ENCODE peak calls at places on chromosomes 5 and 9, in seven cellular contexts. C is neural progenitor cell, U is fibroblast of lung, V is hepatocyte, P is PC-9, G is GM23338, Z is DND-41. N is an unnamed sample.

GRCh38 chr5:150253416-150254208 is 36.0 kb downstream of the CAMK2A start:
- DNase-seq in C (no peak), U (no peak), V (no peak), P (no peak), G (peak), Z (peak), N (no peak)

GRCh38 chr5:83721878-83722779 is 1.5 kb upstream of the HAPLN1 start:
- DNase-seq in C (peak), U (peak), V (peak), P (no peak), G (peak), Z (no peak), N (peak)

GRCh38 chr9:104682642-104683041 is 11.7 kb upstream of the OR13D1 start:
- DNase-seq in C (peak), U (peak), V (peak), P (peak), G (peak), Z (no peak), N (peak)

GRCh38 chr9:13281356-13282016 is 2.0 kb upstream of the MPDZ start:
- DNase-seq in C (no peak), U (no peak), V (no peak), P (no peak), G (no peak), Z (no peak), N (no peak)

GRCh38 chr9:135050072-135050990 is 37.1 kb upstream of the OLFM1 start:
- DNase-seq in C (no peak), U (no peak), V (no peak), P (no peak), G (no peak), Z (no peak), N (no peak)

GRCh38 chr5:31124906-31125305 is 68.6 kb upstream of the CDH6 start:
- DNase-seq in C (no peak), U (no peak), V (no peak), P (no peak), G (no peak), Z (no peak), N (no peak)

GRCh38 chr9:98482248-98482647 is 226.5 kb downstream of the GABBR2 start:
- DNase-seq in C (no peak), U (no peak), V (no peak), P (no peak), G (no peak), Z (no peak), N (no peak)

GRCh38 chr9:69584746-69585145 is 87.4 kb downstream of the APBA1 start:
- DNase-seq in C (no peak), U (no peak), V (no peak), P (no peak), G (no peak), Z (no peak), N (no peak)

GRCh38 chr5:131773805-131774204 is 23.0 kb downstream of the FNIP1 start:
- DNase-seq in C (no peak), U (no peak), V (no peak), P (no peak), G (no peak), Z (no peak), N (no peak)

GRCh38 chr5:150404121-150404990 is 8.4 kb downstream of the CD74 start:
- DNase-seq in C (no peak), U (no peak), V (no peak), P (no peak), G (no peak), Z (no peak), N (no peak)

GRCh38 chr9:19485193-19485592 is 76.4 kb downstream of the ACER2 start:
- DNase-seq in C (no peak), U (no peak), V (no peak), P (no peak), G (no peak), Z (no peak), N (peak)

GRCh38 chr5:180338001-180338707 is 15.0 kb downstream of the GFPT2 start:
- DNase-seq in C (no peak), U (peak), V (no peak), P (no peak), G (no peak), Z (no peak), N (no peak)

GRCh38 chr9:31005086-31005665 is 1379.3 kb upstream of the ACO1 start:
- DNase-seq in C (no peak), U (no peak), V (no peak), P (no peak), G (no peak), Z (no peak), N (no peak)

GRCh38 chr5:179916523-179916922 is 8.8 kb upstream of the TBC1D9B start:
- DNase-seq in C (peak), U (no peak), V (no peak), P (no peak), G (peak), Z (no peak), N (no peak)

GRCh38 chr9:111731916-111732315 is 62.8 kb downstream of the SHOC1 start:
- DNase-seq in C (no peak), U (peak), V (no peak), P (no peak), G (no peak), Z (no peak), N (peak)

GRCh38 chr5:150065886-150066285 is 20.5 kb downstream of the CSF1R start:
- DNase-seq in C (no peak), U (no peak), V (no peak), P (no peak), G (no peak), Z (no peak), N (no peak)

GRCh38 chr9:30676642-30677041 is 1707.8 kb upstream of the ACO1 start:
- DNase-seq in C (no peak), U (no peak), V (no peak), P (no peak), G (no peak), Z (no peak), N (no peak)

GRCh38 chr5:111748304-111748763 is 8.7 kb downstream of the NREP start:
- DNase-seq in C (no peak), U (peak), V (no peak), P (no peak), G (no peak), Z (no peak), N (peak)

GRCh38 chr5:168837852-168838251 is 258.7 kb upstream of the PANK3 start:
- DNase-seq in C (no peak), U (no peak), V (no peak), P (no peak), G (no peak), Z (no peak), N (no peak)

GRCh38 chr5:43627028-43627427 is 24.0 kb downstream of the NNT start:
- DNase-seq in C (peak), U (peak), V (peak), P (peak), G (peak), Z (peak), N (peak)

GRCh38 chr5:168174376-168174775 is 117.1 kb upstream of the WWC1 start:
- DNase-seq in C (no peak), U (peak), V (peak), P (no peak), G (no peak), Z (no peak), N (no peak)

GRCh38 chr9:136728548-136729123 is 14.1 kb downstream of the LCN10 start:
- DNase-seq in C (peak), U (peak), V (no peak), P (no peak), G (peak), Z (no peak), N (peak)

GRCh38 chr5:142032747-142033631 is 20.2 kb upstream of the GNPDA1 start:
- DNase-seq in C (no peak), U (no peak), V (no peak), P (no peak), G (no peak), Z (no peak), N (no peak)

GRCh38 chr9:89247431-89248370 is 63.3 kb upstream of the CKS2 start:
- DNase-seq in C (peak), U (peak), V (peak), P (peak), G (peak), Z (no peak), N (peak)

GRCh38 chr5:1174122-1174936 is 27.1 kb upstream of the SLC6A19 start:
- DNase-seq in C (peak), U (peak), V (peak), P (peak), G (peak), Z (no peak), N (peak)

GRCh38 chr9:70639853-70640814 is 225.7 kb upstream of the KLF9 start:
- DNase-seq in C (peak), U (peak), V (peak), P (no peak), G (peak), Z (no peak), N (peak)

GRCh38 chr5:139383993-139384590 is 995 bp upstream of the SLC23A1 start:
- DNase-seq in C (no peak), U (no peak), V (no peak), P (no peak), G (no peak), Z (no peak), N (no peak)

GRCh38 chr9:133572821-133573361 is 36.3 kb downstream of the FAM163B start:
- DNase-seq in C (no peak), U (no peak), V (peak), P (no peak), G (no peak), Z (no peak), N (no peak)

GRCh38 chr5:172059661-172060100 is 53.2 kb upstream of the FBXW11 start:
- DNase-seq in C (peak), U (peak), V (no peak), P (no peak), G (peak), Z (peak), N (no peak)

GRCh38 chr9:128123451-128124080 is 4.0 kb downstream of the PTGES2 start:
- DNase-seq in C (no peak), U (no peak), V (no peak), P (no peak), G (no peak), Z (no peak), N (no peak)

GRCh38 chr5:147504001-147504400 is 5.9 kb downstream of the DPYSL3 start:
- DNase-seq in C (no peak), U (peak), V (peak), P (no peak), G (no peak), Z (no peak), N (no peak)

GRCh38 chr9:38689678-38690077 is 30.3 kb downstream of the FAM240B start:
- DNase-seq in C (peak), U (peak), V (peak), P (no peak), G (peak), Z (no peak), N (no peak)

GRCh38 chr9:3189113-3189861 is 336.5 kb downstream of the RFX3 start:
- DNase-seq in C (no peak), U (no peak), V (no peak), P (no peak), G (no peak), Z (no peak), N (no peak)

GRCh38 chr9:113307401-113307975 is 4.3 kb upstream of the RNF183 start:
- DNase-seq in C (no peak), U (no peak), V (no peak), P (no peak), G (no peak), Z (no peak), N (no peak)

GRCh38 chr5:174612686-174613085 is 111.7 kb upstream of the MSX2 start:
- DNase-seq in C (no peak), U (no peak), V (peak), P (no peak), G (no peak), Z (no peak), N (no peak)

GRCh38 chr5:100430268-100430900 is 104.8 kb upstream of the FAM174A start:
- DNase-seq in C (peak), U (peak), V (peak), P (no peak), G (peak), Z (peak), N (peak)
- TF ChIP-seq CTCF in C (peak), U (peak), V (peak), P (peak), G (peak), Z (peak), N (peak)

GRCh38 chr9:93949073-93949693 is 6.0 kb downstream of the BARX1 start:
- DNase-seq in C (peak), U (no peak), V (no peak), P (no peak), G (peak), Z (no peak), N (no peak)

GRCh38 chr9:93950619-93951601 is 4.2 kb downstream of the BARX1 start:
- DNase-seq in C (peak), U (peak), V (peak), P (no peak), G (peak), Z (no peak), N (peak)

GRCh38 chr9:93951655-93952118 is 3.5 kb downstream of the BARX1 start:
- DNase-seq in C (peak), U (no peak), V (no peak), P (no peak), G (peak), Z (no peak), N (no peak)

GRCh38 chr9:93948456-93949072 is 6.6 kb downstream of the BARX1 start:
- DNase-seq in C (peak), U (no peak), V (no peak), P (no peak), G (peak), Z (no peak), N (no peak)

GRCh38 chr9:93949694-93950449 is 5.3 kb downstream of the BARX1 start:
- DNase-seq in C (peak), U (no peak), V (no peak), P (no peak), G (peak), Z (no peak), N (peak)
- TF ChIP-seq EZH2 in C (peak), U (peak), V (peak), P (no peak), G (peak), Z (no peak), N (no peak)

GRCh38 chr5:126846344-126846743 is 69.4 kb downstream of the LMNB1 start:
- DNase-seq in C (no peak), U (peak), V (no peak), P (no peak), G (peak), Z (no peak), N (no peak)
- TF ChIP-seq CTCF in C (peak), U (peak), V (no peak), P (no peak), G (peak), Z (no peak), N (no peak)

DNA sequence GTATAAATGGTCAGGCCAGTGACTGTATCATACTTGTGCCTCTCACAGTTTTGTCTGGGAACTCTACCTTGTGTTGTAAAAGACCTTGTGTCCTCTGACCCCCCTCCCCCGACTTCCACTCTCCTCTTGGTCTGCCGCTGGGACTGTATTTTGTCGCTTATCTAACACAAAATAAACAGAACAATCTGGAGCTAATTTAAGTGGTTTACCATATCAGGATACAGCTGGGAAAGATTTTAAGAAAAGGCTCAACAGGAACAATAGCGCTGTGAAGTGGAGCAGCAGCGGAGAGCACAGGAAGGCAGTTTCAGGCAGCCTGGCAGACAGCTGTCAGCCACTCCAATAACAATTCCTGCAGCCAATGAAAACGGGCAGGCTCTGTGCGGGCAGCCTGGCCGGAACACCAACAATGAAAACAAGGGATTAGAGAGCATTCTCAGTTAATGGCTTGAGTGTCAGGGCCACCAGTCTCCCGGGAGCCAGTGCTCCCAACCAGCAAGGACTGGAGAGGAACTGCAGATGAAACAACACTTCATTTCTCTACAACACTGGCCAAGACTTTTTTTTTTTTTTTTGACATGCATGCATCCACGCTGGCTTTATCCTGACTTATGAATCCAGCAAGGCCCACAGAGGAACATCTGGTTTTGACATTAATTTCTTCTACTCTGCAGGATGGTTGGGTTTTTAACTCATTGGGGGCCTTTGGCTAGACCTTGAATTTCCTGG is 76.8 kb downstream of the ARSB start:
- DNase-seq in C (peak), U (peak), V (peak), P (no peak), G (peak), Z (no peak), N (no peak)
- TF ChIP-seq EZH2 in C (no peak), U (no peak), V (no peak), P (no peak), G (no peak), Z (no peak), N (no peak)

GRCh38 chr9:84815554-84815953 is 146.0 kb downstream of the NTRK2 start:
- DNase-seq in C (no peak), U (no peak), V (no peak), P (no peak), G (no peak), Z (no peak), N (no peak)
- TF ChIP-seq CTCF in C (no peak), U (no peak), V (no peak), P (no peak), G (no peak), Z (no peak), N (no peak)

DNA sequence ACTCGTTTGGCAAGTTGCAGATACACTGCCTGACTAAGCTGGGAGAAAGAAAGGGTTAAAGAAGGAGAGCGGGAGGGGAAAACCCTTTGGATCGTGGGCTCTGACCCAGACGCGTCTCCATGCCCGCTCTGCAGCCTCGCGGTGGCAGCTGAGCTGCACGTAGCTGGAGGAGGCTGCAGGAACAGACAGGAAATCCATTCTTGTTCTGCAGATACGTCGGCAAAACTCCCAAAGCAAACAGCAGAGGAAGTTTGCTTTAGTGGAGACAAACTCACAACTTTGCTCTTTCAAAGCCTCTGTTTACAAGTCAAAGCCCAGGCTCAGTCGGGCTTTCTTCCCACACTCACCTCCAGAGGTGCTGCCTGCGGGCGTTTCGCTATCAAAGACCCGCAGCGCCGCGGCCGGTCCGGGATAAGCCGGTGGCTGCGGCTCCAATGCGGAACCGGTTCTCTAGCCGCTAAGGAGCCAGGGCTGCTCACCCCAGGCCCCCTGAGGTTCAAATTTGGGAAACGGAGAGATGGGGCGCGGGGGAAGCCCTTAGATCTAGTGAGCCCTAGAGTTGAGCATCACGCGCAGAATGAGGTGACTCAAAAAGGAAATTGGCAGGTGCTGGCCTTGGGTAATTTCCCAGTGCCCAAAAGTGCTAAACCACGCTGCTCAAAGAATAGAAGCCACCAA is 60.7 kb downstream of the MAT2B start:
- DNase-seq in C (peak), U (peak), V (peak), P (no peak), G (peak), Z (no peak), N (peak)
- TF ChIP-seq EZH2 in C (no peak), U (no peak), V (no peak), P (no peak), G (no peak), Z (no peak), N (peak)

DNA sequence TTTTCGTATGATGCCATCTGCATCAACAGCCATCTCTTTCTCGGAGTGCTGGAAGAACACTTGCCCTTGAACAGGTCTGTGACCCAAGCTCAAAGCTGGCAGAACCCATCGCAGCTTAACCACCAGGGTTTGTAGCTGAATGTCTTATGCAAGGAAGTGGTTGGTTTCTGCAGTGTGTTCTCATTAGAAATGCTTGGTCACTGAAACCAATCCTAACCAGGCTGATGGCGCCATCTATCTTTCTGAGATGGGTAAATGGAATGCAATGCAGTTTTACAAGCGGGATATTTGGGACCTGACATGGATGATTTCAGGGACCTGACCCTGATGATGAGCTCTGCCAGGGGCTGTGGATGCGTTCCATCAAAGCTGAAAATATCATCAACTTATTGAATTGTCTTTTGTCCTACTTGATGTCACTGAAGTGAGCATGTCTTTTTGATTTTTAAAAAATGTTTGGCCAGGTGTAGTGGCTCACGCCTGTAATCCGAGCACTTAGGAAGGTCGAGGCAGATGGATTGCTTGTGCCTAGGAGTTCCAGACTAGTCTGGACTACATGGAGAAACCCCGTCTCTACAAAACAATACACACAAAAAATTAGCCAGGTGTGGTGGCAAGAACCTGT is 28.7 kb downstream of the DMRT3 start:
- DNase-seq in C (peak), U (peak), V (peak), P (peak), G (peak), Z (peak), N (peak)
- TF ChIP-seq CTCF in C (peak), U (peak), V (peak), P (peak), G (peak), Z (peak), N (peak)